ENCODE peak calls at places on chromosomes 6 and 20, in four cellular contexts. One of them, this sample, is unnamed.
A peak's percentile ranks its signal among the peaks of the same experiment; 100 is the strongest.

GRCh38 chr6:100657678-100658330 is 193.1 kb upstream of the SIM1 start:
- DNase-seq in mesendoderm: no peak
- DNase-seq in IMR-90: peak; percentile 3
- DNase-seq in H1: no peak
- DNase-seq in this sample: no peak

GRCh38 chr6:157099912-157100593 is 223.3 kb downstream of the TMEM242 start:
- DNase-seq in mesendoderm: no peak
- DNase-seq in IMR-90: no peak
- DNase-seq in H1: no peak
- DNase-seq in this sample: no peak

GRCh38 chr6:136609878-136610706 is 59.9 kb upstream of the MAP7 start:
- DNase-seq in mesendoderm: peak; percentile 87
- DNase-seq in IMR-90: peak; percentile 100
- DNase-seq in H1: no peak
- DNase-seq in this sample: peak; percentile 64

GRCh38 chr6:140915001-140915950 is 1217.4 kb upstream of the GJE1 start:
- DNase-seq in mesendoderm: no peak
- DNase-seq in IMR-90: no peak
- DNase-seq in H1: no peak
- DNase-seq in this sample: no peak

GRCh38 chr20:6533321-6533720 is 234.2 kb upstream of the BMP2 start:
- DNase-seq in mesendoderm: no peak
- DNase-seq in IMR-90: peak; percentile 78
- DNase-seq in H1: no peak
- DNase-seq in this sample: no peak

GRCh38 chr6:63802606-63803206 is 167.1 kb downstream of the PHF3 start:
- DNase-seq in mesendoderm: no peak
- DNase-seq in IMR-90: peak; percentile 53
- DNase-seq in H1: no peak
- DNase-seq in this sample: no peak

GRCh38 chr20:57787969-57788781 is 78.4 kb upstream of the PMEPA1 start:
- DNase-seq in mesendoderm: no peak
- DNase-seq in IMR-90: no peak
- DNase-seq in H1: no peak
- DNase-seq in this sample: peak; percentile 27

GRCh38 chr6:7640607-7641577 is 50.9 kb downstream of the SNRNP48 start:
- DNase-seq in mesendoderm: peak; percentile 8
- DNase-seq in IMR-90: peak; percentile 87
- DNase-seq in H1: no peak
- DNase-seq in this sample: no peak

GRCh38 chr6:166540631-166541331 is 45.7 kb downstream of the RAMACL start:
- DNase-seq in mesendoderm: no peak
- DNase-seq in IMR-90: peak; percentile 17
- DNase-seq in H1: no peak
- DNase-seq in this sample: no peak

GRCh38 chr20:39862613-39863012 is 826.4 kb downstream of the MAFB start:
- DNase-seq in mesendoderm: no peak
- DNase-seq in IMR-90: no peak
- DNase-seq in H1: no peak
- DNase-seq in this sample: no peak

GRCh38 chr6:34671801-34672656 is 24.5 kb downstream of the ILRUN start:
- DNase-seq in mesendoderm: no peak
- DNase-seq in IMR-90: peak; percentile 55
- DNase-seq in H1: no peak
- DNase-seq in this sample: no peak
- H4K5ac ChIP-seq in mesendoderm: no peak overlapping the region
- H4K5ac ChIP-seq in IMR-90: peak overlapping the region; percentile 23
- H4K5ac ChIP-seq in H1: no peak overlapping the region
- H4K5ac ChIP-seq in this sample: no peak overlapping the region

DNA sequence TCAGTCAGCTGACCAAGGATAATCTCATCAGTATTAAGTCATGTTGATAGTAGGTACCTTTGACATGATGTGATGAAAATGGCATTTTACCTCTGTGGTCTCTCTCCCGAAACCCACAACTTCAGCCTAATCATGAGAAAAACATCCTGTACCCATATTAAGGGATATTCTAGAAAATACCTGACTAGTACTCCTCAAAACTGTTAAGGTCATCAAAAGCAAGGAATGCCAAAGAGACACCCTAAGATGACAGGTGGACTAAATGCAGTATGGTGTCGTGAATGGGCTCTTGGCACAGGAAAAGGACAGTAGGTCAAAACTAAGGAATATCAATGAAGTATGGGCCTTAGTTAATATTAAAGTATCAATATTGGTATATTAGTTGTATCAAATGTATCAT is 221.4 kb downstream of the PLCB1 start:
- DNase-seq in mesendoderm: no peak
- DNase-seq in IMR-90: no peak
- DNase-seq in H1: no peak
- DNase-seq in this sample: no peak
- H4K5ac ChIP-seq in mesendoderm: no peak overlapping the region
- H4K5ac ChIP-seq in IMR-90: no peak overlapping the region
- H4K5ac ChIP-seq in H1: no peak overlapping the region
- H4K5ac ChIP-seq in this sample: no peak overlapping the region

DNA sequence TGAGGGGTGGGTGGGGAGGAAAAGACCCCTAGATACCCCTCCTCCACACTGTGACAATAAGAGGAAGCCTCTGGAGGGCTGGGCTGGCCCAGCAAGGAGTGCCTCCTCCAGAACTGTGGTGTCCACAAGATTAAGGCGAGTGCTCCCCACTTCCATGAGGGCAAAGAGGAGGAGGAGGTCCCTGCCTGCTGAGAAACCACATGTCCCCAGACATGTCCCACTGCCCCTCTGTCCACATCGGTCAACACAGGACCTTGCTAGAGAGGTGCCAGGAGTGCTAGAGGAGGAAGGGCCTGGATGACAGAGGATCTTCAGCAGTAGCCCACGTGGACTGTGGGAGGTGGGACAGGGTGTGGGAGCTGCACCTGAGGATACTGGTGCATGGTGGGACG is 3.1 kb downstream of the RAET1G start:
- DNase-seq in mesendoderm: no peak
- DNase-seq in IMR-90: no peak
- DNase-seq in H1: no peak
- DNase-seq in this sample: no peak
- H4K5ac ChIP-seq in mesendoderm: no peak overlapping the region
- H4K5ac ChIP-seq in IMR-90: no peak overlapping the region
- H4K5ac ChIP-seq in H1: no peak overlapping the region
- H4K5ac ChIP-seq in this sample: no peak overlapping the region

DNA sequence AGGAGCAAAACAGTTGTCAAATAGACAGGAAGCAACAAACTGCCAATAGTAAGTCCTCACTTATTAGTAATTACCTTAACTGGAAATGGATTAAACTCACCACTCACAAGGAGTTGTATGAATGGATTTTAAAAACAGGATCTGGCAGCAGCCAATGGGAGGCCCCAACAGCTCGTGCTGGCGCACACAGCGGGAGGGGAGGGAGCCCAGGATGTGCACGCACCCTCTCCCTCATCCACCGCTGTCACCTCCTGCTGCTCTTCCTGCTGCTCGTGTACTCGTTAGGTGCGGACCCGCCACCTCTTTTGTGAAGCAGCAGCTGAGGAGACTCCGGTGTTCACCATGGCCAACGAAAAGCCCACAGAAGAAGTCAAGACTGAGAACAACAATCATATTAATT is at the start of gene SUMO4:
- DNase-seq in mesendoderm: no peak
- DNase-seq in IMR-90: no peak
- DNase-seq in H1: no peak
- DNase-seq in this sample: no peak
- H4K5ac ChIP-seq in mesendoderm: no peak within 1 kb of the TSS
- H4K5ac ChIP-seq in IMR-90: no peak within 1 kb of the TSS
- H4K5ac ChIP-seq in H1: no peak within 1 kb of the TSS
- H4K5ac ChIP-seq in this sample: peak within 1 kb of the TSS; percentile 53

This sample was measured in H9.